ENCODE peak calls at places on chromosomes 11 and 22, in ten cellular contexts. One of them, this sample, is unnamed.

GRCh38 chr11:19524171-19524671 is 188.4 kb upstream of the NAV2 start:
- DNase-seq in H9: no peak
- DNase-seq in upper lobe of right lung: no peak
- DNase-seq in NB4: no peak
- DNase-seq in epithelial cell of esophagus: no peak
- DNase-seq in RWPE1: no peak
- DNase-seq in stomach: peak
- DNase-seq in cardiac muscle cell: peak
- DNase-seq in left ventricle myocardium inferior: no peak
- DNase-seq in H1: no peak
- DNase-seq in this sample: peak

GRCh38 chr22:49014227-49015201 is 813.2 kb downstream of the BRD1 start:
- DNase-seq in upper lobe of right lung: peak
- DNase-seq in H9: peak
- DNase-seq in epithelial cell of esophagus: no peak
- DNase-seq in cardiac muscle cell: no peak
- DNase-seq in left ventricle myocardium inferior: no peak
- DNase-seq in RWPE1: no peak
- DNase-seq in H1: peak
- DNase-seq in NB4: no peak
- DNase-seq in stomach: peak
- DNase-seq in this sample: no peak

GRCh38 chr22:27238935-27239510 is 562.5 kb downstream of the MN1 start:
- DNase-seq in NB4: no peak
- DNase-seq in epithelial cell of esophagus: peak
- DNase-seq in stomach: no peak
- DNase-seq in upper lobe of right lung: peak
- DNase-seq in left ventricle myocardium inferior: peak
- DNase-seq in H1: no peak
- DNase-seq in RWPE1: peak
- DNase-seq in H9: no peak
- DNase-seq in cardiac muscle cell: peak
- DNase-seq in this sample: no peak

GRCh38 chr11:111730871-111731591 is 35.2 kb downstream of the PPP2R1B start:
- DNase-seq in left ventricle myocardium inferior: peak
- DNase-seq in upper lobe of right lung: no peak
- DNase-seq in H1: no peak
- DNase-seq in RWPE1: no peak
- DNase-seq in NB4: no peak
- DNase-seq in epithelial cell of esophagus: peak
- DNase-seq in H9: no peak
- DNase-seq in stomach: peak
- DNase-seq in cardiac muscle cell: no peak
- DNase-seq in this sample: no peak

GRCh38 chr11:92322225-92322624 is 97.6 kb downstream of the FAT3 start:
- DNase-seq in RWPE1: no peak
- DNase-seq in left ventricle myocardium inferior: no peak
- DNase-seq in epithelial cell of esophagus: peak
- DNase-seq in H9: no peak
- DNase-seq in cardiac muscle cell: no peak
- DNase-seq in upper lobe of right lung: no peak
- DNase-seq in H1: no peak
- DNase-seq in stomach: no peak
- DNase-seq in NB4: no peak
- DNase-seq in this sample: no peak

GRCh38 chr11:73866586-73866996 is 10.1 kb downstream of the COA4 start:
- DNase-seq in cardiac muscle cell: no peak
- DNase-seq in NB4: no peak
- DNase-seq in stomach: no peak
- DNase-seq in H9: no peak
- DNase-seq in left ventricle myocardium inferior: no peak
- DNase-seq in RWPE1: peak
- DNase-seq in H1: no peak
- DNase-seq in upper lobe of right lung: no peak
- DNase-seq in epithelial cell of esophagus: peak
- DNase-seq in this sample: no peak

GRCh38 chr11:82980292-82980691 is 78.8 kb downstream of the DDIAS start:
- DNase-seq in stomach: no peak
- DNase-seq in left ventricle myocardium inferior: no peak
- DNase-seq in H9: no peak
- DNase-seq in NB4: no peak
- DNase-seq in epithelial cell of esophagus: peak
- DNase-seq in upper lobe of right lung: no peak
- DNase-seq in cardiac muscle cell: no peak
- DNase-seq in RWPE1: peak
- DNase-seq in H1: no peak
- DNase-seq in this sample: no peak

GRCh38 chr22:19607198-19608113 is 83.2 kb upstream of the CLDN5 start:
- DNase-seq in RWPE1: peak
- DNase-seq in upper lobe of right lung: peak
- DNase-seq in NB4: no peak
- DNase-seq in H1: peak
- DNase-seq in cardiac muscle cell: no peak
- DNase-seq in stomach: peak
- DNase-seq in epithelial cell of esophagus: peak
- DNase-seq in left ventricle myocardium inferior: no peak
- DNase-seq in H9: peak
- DNase-seq in this sample: no peak

GRCh38 chr11:1151366-1152315 is 6.1 kb upstream of the MUC5AC start:
- DNase-seq in epithelial cell of esophagus: no peak
- DNase-seq in NB4: peak
- DNase-seq in cardiac muscle cell: no peak
- DNase-seq in left ventricle myocardium inferior: no peak
- DNase-seq in RWPE1: no peak
- DNase-seq in H1: no peak
- DNase-seq in H9: peak
- DNase-seq in upper lobe of right lung: peak
- DNase-seq in stomach: no peak
- DNase-seq in this sample: peak

GRCh38 chr11:109423114-109423859 is 1.3 kb downstream of the C11orf87 start:
- DNase-seq in upper lobe of right lung: peak
- DNase-seq in H9: peak
- DNase-seq in H1: peak
- DNase-seq in epithelial cell of esophagus: no peak
- DNase-seq in RWPE1: no peak
- DNase-seq in stomach: no peak
- DNase-seq in cardiac muscle cell: peak
- DNase-seq in NB4: peak
- DNase-seq in left ventricle myocardium inferior: no peak
- DNase-seq in this sample: no peak

GRCh38 chr11:35289821-35290220 is 129.5 kb downstream of the SLC1A2 start:
- DNase-seq in RWPE1: no peak
- DNase-seq in cardiac muscle cell: no peak
- DNase-seq in H9: no peak
- DNase-seq in left ventricle myocardium inferior: no peak
- DNase-seq in stomach: no peak
- DNase-seq in upper lobe of right lung: no peak
- DNase-seq in NB4: peak
- DNase-seq in epithelial cell of esophagus: peak
- DNase-seq in H1: no peak
- DNase-seq in this sample: no peak

DNA sequence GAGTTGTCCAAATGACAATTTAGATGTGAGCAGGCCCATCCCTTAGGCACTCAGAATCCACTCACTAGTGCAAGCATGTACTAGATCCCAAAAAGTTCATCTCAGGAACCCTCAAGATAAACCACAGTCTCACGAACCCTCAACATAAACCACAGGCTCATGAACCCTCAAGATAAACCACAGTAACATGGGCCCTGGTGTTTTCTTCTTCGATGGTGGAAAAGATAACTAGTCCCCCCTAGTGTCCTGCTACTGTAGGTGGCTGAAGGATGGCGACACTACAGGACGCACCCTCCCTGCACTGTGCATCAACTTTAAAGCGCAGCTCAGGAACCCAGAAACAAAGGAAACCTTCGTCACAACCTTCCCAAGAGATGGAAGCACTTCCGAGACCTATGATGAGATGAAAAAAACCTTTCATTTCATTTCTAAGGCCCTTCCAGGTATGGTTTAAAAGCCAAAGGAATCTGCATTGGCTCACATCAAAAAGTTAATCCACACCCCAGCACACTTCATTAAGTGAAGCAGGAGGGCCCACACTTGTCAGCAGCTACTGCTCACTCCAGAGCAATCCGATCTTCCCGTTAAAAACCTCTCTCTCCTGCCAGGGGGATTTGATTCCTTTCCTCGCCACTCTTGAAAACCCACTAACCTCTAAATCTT is 2.4 kb downstream of the LARGE1 start:
- DNase-seq in left ventricle myocardium inferior: no peak
- DNase-seq in upper lobe of right lung: no peak
- DNase-seq in NB4: peak
- DNase-seq in cardiac muscle cell: no peak
- DNase-seq in H9: peak
- DNase-seq in epithelial cell of esophagus: no peak
- DNase-seq in RWPE1: no peak
- DNase-seq in H1: no peak
- DNase-seq in stomach: no peak
- DNase-seq in this sample: no peak
- TF ChIP-seq CTCF in left ventricle myocardium inferior: peak
- TF ChIP-seq CTCF in upper lobe of right lung: no peak
- TF ChIP-seq CTCF in NB4: peak
- TF ChIP-seq CTCF in cardiac muscle cell: no peak
- TF ChIP-seq CTCF in H9: peak
- TF ChIP-seq CTCF in epithelial cell of esophagus: no peak
- TF ChIP-seq CTCF in RWPE1: no peak
- TF ChIP-seq CTCF in H1: peak
- TF ChIP-seq CTCF in stomach: no peak
- TF ChIP-seq CTCF in this sample: no peak

GRCh38 chr11:131739243-131739882 is 368.9 kb downstream of the NTM start:
- DNase-seq in H9: no peak
- DNase-seq in stomach: no peak
- DNase-seq in epithelial cell of esophagus: no peak
- DNase-seq in cardiac muscle cell: no peak
- DNase-seq in H1: no peak
- DNase-seq in left ventricle myocardium inferior: no peak
- DNase-seq in upper lobe of right lung: no peak
- DNase-seq in RWPE1: no peak
- DNase-seq in NB4: no peak
- DNase-seq in this sample: no peak

GRCh38 chr11:131734871-131735270 is 364.5 kb downstream of the NTM start:
- DNase-seq in stomach: no peak
- DNase-seq in left ventricle myocardium inferior: no peak
- DNase-seq in H1: no peak
- DNase-seq in upper lobe of right lung: no peak
- DNase-seq in epithelial cell of esophagus: no peak
- DNase-seq in RWPE1: no peak
- DNase-seq in H9: no peak
- DNase-seq in cardiac muscle cell: no peak
- DNase-seq in NB4: no peak
- DNase-seq in this sample: no peak

DNA sequence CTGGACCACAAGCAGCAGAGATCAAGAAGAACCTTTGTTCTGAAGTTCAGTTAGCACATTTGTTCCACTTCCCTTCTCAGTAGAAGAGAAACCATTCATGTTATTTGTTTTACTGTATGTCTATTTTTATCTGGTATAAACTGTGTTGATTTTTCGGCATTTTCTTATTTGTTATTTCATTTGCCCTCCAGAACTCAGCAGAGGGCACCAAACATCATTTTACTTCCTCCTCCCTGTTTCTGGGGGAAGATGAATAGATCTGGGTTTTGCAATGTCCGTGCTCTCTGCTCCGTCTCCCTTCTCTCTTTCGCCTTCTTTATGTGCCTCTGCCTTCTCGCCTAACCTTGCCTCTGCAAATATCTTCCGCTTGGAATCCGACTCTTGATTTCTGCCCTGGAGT is 366.9 kb downstream of the NTM start:
- DNase-seq in left ventricle myocardium inferior: no peak
- DNase-seq in epithelial cell of esophagus: peak
- DNase-seq in upper lobe of right lung: no peak
- DNase-seq in H9: no peak
- DNase-seq in H1: no peak
- DNase-seq in stomach: no peak
- DNase-seq in cardiac muscle cell: no peak
- DNase-seq in RWPE1: no peak
- DNase-seq in NB4: peak
- DNase-seq in this sample: no peak
- TF ChIP-seq CTCF in left ventricle myocardium inferior: no peak
- TF ChIP-seq CTCF in epithelial cell of esophagus: no peak
- TF ChIP-seq CTCF in upper lobe of right lung: no peak
- TF ChIP-seq CTCF in H9: peak
- TF ChIP-seq CTCF in H1: no peak
- TF ChIP-seq CTCF in stomach: no peak
- TF ChIP-seq CTCF in cardiac muscle cell: no peak
- TF ChIP-seq CTCF in RWPE1: no peak
- TF ChIP-seq CTCF in NB4: no peak
- TF ChIP-seq CTCF in this sample: no peak

DNA sequence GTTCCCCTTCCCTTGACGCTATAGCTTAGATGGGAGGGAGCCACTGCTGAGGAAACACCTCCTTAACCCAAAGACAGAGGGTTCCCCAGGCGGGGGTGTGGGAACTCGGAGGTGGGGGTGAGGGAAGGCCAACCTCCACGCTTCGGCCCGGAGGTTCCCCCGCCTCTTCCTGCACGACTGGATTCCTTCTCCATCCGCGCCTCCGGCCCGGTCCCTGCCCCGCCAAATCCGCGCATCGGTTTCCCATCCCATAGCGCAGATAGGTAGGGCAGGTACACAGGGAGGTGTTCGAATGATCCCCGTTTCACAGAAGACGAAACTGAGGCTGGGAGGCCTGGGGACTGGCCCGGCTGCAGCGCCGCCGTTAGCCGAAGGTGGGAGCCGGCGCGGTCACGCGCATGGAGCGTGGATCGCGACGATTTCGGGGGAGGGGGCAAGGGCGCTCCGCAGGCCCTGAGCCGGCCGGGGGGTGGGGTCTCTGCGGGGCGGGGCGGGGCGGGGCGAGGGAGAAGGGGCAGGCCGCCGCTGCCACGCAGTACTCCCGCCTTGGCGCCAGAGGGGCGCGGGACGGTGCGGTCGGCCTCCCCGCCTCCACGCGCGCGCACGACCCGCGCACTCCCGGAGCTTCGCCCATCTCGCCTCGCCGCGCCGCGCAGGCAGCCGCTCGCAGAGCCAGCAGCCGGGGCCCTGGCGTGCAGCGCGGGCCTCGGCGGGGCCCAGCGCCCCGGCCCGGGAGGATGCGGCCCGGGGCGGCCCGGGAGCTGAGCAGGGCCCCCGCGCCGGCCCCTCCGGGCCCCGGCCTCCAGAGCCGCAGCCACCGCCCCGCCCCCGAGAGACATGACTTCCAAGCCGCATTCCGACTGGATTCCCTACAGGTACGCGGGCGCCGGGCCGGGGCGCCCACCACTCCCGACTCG is at the start of gene TUB:
- DNase-seq in H1: peak
- DNase-seq in RWPE1: peak
- DNase-seq in upper lobe of right lung: no peak
- DNase-seq in stomach: peak
- DNase-seq in epithelial cell of esophagus: peak
- DNase-seq in NB4: no peak
- DNase-seq in H9: peak
- DNase-seq in left ventricle myocardium inferior: no peak
- DNase-seq in cardiac muscle cell: peak
- DNase-seq in this sample: peak
- TF ChIP-seq CTCF in H1: no peak
- TF ChIP-seq CTCF in RWPE1: no peak
- TF ChIP-seq CTCF in upper lobe of right lung: no peak
- TF ChIP-seq CTCF in stomach: no peak
- TF ChIP-seq CTCF in epithelial cell of esophagus: no peak
- TF ChIP-seq CTCF in NB4: no peak
- TF ChIP-seq CTCF in H9: no peak
- TF ChIP-seq CTCF in left ventricle myocardium inferior: peak
- TF ChIP-seq CTCF in cardiac muscle cell: no peak
- TF ChIP-seq CTCF in this sample: no peak

GRCh38 chr11:41955635-41956400 is 496.4 kb upstream of the LRRC4C start:
- DNase-seq in stomach: no peak
- DNase-seq in H1: no peak
- DNase-seq in cardiac muscle cell: no peak
- DNase-seq in RWPE1: no peak
- DNase-seq in NB4: no peak
- DNase-seq in left ventricle myocardium inferior: no peak
- DNase-seq in upper lobe of right lung: no peak
- DNase-seq in epithelial cell of esophagus: no peak
- DNase-seq in H9: no peak
- DNase-seq in this sample: no peak
- TF ChIP-seq CTCF in stomach: no peak
- TF ChIP-seq CTCF in H1: no peak
- TF ChIP-seq CTCF in cardiac muscle cell: no peak
- TF ChIP-seq CTCF in RWPE1: no peak
- TF ChIP-seq CTCF in NB4: no peak
- TF ChIP-seq CTCF in left ventricle myocardium inferior: no peak
- TF ChIP-seq CTCF in upper lobe of right lung: no peak
- TF ChIP-seq CTCF in epithelial cell of esophagus: no peak
- TF ChIP-seq CTCF in H9: no peak
- TF ChIP-seq CTCF in this sample: no peak